ENCODE peak calls at places on chromosomes 13 and 19, in five cellular contexts. U is mucosa of descending colon, Y is mesothelial cell of epicardium, V is SK-N-SH, A is fibroblast of pulmonary artery. R is an unnamed sample.

GRCh38 chr13:45341799-45342584 is 1.0 kb upstream of the TPT1 start:
- DNase-seq in U (peak), Y (no peak), V (peak), A (peak), R (no peak)

GRCh38 chr13:103161476-103161875 is 95.3 kb upstream of the SLC10A2 start:
- DNase-seq in U (no peak), Y (no peak), V (no peak), A (no peak), R (no peak)

GRCh38 chr13:108974686-108975085 is 345.3 kb downstream of the MYO16 start:
- DNase-seq in U (no peak), Y (no peak), V (no peak), A (no peak), R (no peak)

GRCh38 chr19:18390075-18390909 is 4.3 kb downstream of the GDF15 start:
- DNase-seq in U (no peak), Y (no peak), V (no peak), A (peak), R (no peak)

GRCh38 chr13:72537782-72538181 is 189.6 kb downstream of the MZT1 start:
- DNase-seq in U (no peak), Y (no peak), V (no peak), A (no peak), R (no peak)

GRCh38 chr19:16458391-16459128 is 13.2 kb downstream of the EPS15L1 start:
- DNase-seq in U (no peak), Y (no peak), V (no peak), A (no peak), R (no peak)

GRCh38 chr13:44764334-44764733 is 188.2 kb upstream of the TSC22D1 start:
- DNase-seq in U (peak), Y (no peak), V (no peak), A (no peak), R (no peak)

GRCh38 chr13:110471156-110471832 is 90.2 kb downstream of the RAB20 start:
- DNase-seq in U (peak), Y (no peak), V (peak), A (no peak), R (peak)

GRCh38 chr13:95644611-95645052 is at the start of gene DZIP1:
- DNase-seq in U (peak), Y (peak), V (peak), A (peak), R (peak)

GRCh38 chr13:78662467-78662866 is 3.5 kb upstream of the OBI1 start:
- DNase-seq in U (no peak), Y (no peak), V (no peak), A (no peak), R (peak)

GRCh38 chr13:37748913-37749312 is 120.7 kb downstream of the TRPC4 start:
- DNase-seq in U (no peak), Y (no peak), V (no peak), A (no peak), R (no peak)

GRCh38 chr19:16376241-16376640 is 51.6 kb downstream of the KLF2 start:
- DNase-seq in U (no peak), Y (no peak), V (no peak), A (no peak), R (no peak)

GRCh38 chr13:60032836-60033235 is 130.9 kb downstream of the DIAPH3 start:
- DNase-seq in U (no peak), Y (no peak), V (no peak), A (no peak), R (no peak)

GRCh38 chr13:114107686-114108081 is 24.7 kb downstream of the RASA3 start:
- DNase-seq in U (peak), Y (no peak), V (peak), A (peak), R (no peak)

GRCh38 chr13:110714798-110715394 is 1.4 kb downstream of the ING1 start:
- DNase-seq in U (peak), Y (peak), V (no peak), A (peak), R (no peak)

GRCh38 chr13:49093376-49093775 is 117.7 kb downstream of the FNDC3A start:
- DNase-seq in U (no peak), Y (no peak), V (no peak), A (no peak), R (no peak)

GRCh38 chr13:45295536-45295935 is 45.4 kb downstream of the TPT1 start:
- DNase-seq in U (no peak), Y (no peak), V (no peak), A (no peak), R (no peak)

GRCh38 chr13:99270503-99270902 is 12.3 kb upstream of the GPR18 start:
- DNase-seq in U (no peak), Y (no peak), V (no peak), A (no peak), R (no peak)

GRCh38 chr13:43153436-43154082 is 130.2 kb downstream of the DNAJC15 start:
- DNase-seq in U (no peak), Y (no peak), V (no peak), A (peak), R (no peak)

GRCh38 chr13:48412881-48413351 is at the start of gene LPAR6:
- DNase-seq in U (peak), Y (no peak), V (no peak), A (peak), R (no peak)

GRCh38 chr13:70080030-70080429 is 27.6 kb upstream of the ATXN8OS start:
- DNase-seq in U (no peak), Y (no peak), V (peak), A (no peak), R (no peak)

GRCh38 chr19:1089126-1089771 is 5.9 kb downstream of the POLR2E start:
- DNase-seq in U (no peak), Y (no peak), V (no peak), A (no peak), R (no peak)

GRCh38 chr19:15971217-15971616 is 22.4 kb downstream of the OR10H4 start:
- DNase-seq in U (no peak), Y (no peak), V (no peak), A (no peak), R (no peak)

GRCh38 chr13:80382576-80382975 is 41.6 kb upstream of the SPRY2 start:
- DNase-seq in U (no peak), Y (no peak), V (no peak), A (no peak), R (no peak)

GRCh38 chr19:44875666-44876418 is 15.2 kb upstream of the TOMM40 start:
- DNase-seq in U (peak), Y (no peak), V (no peak), A (peak), R (no peak)

GRCh38 chr19:54137913-54138776 is 583 bp downstream of the CNOT3 start:
- DNase-seq in U (no peak), Y (no peak), V (peak), A (no peak), R (peak)

GRCh38 chr19:17079710-17080440 is 4.3 kb downstream of the MYO9B start:
- DNase-seq in U (peak), Y (no peak), V (peak), A (peak), R (peak)

GRCh38 chr19:5933391-5933998 is 19.4 kb downstream of the CAPS start:
- DNase-seq in U (no peak), Y (no peak), V (no peak), A (no peak), R (no peak)

GRCh38 chr13:31996611-31997010 is 35.0 kb upstream of the FRY start:
- DNase-seq in U (no peak), Y (no peak), V (no peak), A (no peak), R (no peak)
- TF ChIP-seq CTCF in U (no peak), Y (no peak), V (no peak), A (no peak), R (no peak)

DNA sequence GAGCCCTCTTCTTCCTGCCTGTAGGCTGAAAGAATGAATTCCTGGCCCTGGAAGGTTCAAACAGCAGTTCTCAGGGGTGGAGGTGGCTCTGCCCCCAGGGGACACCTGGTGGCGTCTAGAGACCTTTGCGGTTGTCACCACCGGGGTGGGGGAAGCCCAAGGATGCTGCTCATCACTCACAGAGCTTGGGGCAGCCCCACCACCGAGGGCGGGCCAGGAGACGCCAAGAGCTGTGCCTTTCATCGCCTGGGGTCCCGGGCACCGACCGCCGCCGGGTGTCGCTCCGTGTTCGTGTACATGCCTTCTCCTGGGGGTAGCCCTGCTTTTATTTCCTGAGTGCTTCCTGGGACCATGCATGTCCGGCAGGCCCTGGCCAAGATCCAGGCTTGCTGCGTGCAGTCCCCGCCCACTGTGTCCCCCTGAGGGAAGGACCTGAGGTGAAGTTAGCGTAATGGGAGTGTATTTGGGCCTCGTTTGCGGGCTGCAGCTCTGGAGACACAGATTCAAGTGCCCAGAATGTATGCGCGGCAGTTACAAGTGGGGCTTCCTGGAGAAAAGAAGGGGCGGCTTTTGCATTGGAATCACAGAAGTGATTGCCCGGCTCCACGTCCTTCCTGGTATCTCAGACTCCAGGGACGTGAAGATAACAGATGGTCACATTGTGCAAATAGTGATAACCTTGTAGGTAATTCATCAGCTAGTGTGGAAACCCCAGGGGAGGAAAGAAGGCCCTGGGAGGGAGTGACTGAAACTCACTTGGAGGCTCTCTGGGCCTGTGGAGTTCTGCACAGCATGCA is 7.8 kb downstream of the DOT1L start:
- DNase-seq in U (no peak), Y (no peak), V (peak), A (peak), R (peak)
- TF ChIP-seq CTCF in U (no peak), Y (no peak), V (no peak), A (no peak), R (peak)

DNA sequence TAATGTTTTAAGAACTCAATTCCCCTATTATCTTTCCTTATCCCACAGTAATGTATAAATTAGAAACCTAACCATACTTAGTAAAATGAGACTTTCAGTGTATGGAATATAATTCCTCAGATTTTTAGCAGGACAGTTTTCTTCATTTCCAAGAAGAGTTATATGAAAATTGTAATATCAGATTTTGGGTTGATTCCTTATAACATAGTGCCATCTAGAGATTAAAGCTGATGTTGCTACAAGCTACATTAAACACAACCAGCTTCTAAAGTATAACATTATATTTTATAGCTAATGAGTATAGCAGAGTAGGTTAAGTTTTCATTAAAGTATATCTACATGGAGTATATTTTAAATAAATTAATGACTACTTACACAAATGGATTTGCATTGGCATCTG is 99.7 kb upstream of the MIR17HG start:
- DNase-seq in U (no peak), Y (no peak), V (peak), A (peak), R (no peak)
- TF ChIP-seq CTCF in U (no peak), Y (no peak), V (peak), A (peak), R (peak)

DNA sequence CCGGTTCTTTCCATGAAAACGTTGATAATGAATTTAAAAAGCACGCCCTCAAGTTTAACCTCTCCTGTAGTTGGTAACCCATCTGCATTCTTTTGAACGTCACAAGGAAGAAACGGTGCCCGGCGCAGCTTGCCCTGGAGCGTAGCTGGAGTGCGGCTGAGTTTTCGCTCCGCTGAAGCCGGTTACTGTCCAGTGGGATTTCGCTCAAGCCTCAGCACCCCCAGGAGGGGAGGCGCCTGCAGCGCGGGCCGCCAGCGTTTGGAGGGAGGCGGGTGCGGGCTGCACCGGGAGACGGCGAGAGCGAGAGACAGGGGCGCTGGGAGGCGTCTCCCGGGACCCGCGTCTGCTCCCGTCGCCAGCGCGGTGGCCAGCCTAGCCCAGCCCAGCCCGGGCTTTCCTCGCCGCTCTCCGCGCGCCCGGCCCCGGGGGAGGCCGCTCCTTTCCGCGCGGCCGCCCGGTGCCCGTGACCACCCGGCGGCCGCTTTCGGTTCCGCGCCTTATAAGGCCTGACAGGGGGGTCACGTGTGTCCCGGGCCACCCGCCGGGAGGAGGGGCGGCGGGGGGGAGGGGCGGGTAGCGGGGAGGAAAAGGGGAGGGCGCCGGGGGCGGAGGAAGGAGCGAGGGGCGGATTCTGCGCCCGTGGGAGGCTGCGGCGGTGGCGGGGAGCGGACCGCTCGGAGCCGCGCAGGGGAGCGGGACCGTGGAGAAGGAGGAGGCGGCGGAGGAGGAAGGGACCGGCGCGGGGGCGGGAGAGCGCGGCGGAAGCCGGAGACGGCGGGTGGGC is 8.3 kb upstream of the DGKH start:
- DNase-seq in U (peak), Y (peak), V (peak), A (peak), R (peak)
- TF ChIP-seq CTCF in U (no peak), Y (no peak), V (no peak), A (no peak), R (no peak)

GRCh38 chr19:58387338-58388174 is 487 bp downstream of the RPS5 start:
- DNase-seq in U (no peak), Y (no peak), V (peak), A (no peak), R (no peak)
- TF ChIP-seq CTCF in U (no peak), Y (no peak), V (peak), A (no peak), R (peak)

GRCh38 chr19:23071087-23071511 is 45.7 kb upstream of the ZNF730 start:
- DNase-seq in U (no peak), Y (no peak), V (peak), A (peak), R (peak)

GRCh38 chr19:23075031-23075733 is 41.6 kb upstream of the ZNF730 start:
- DNase-seq in U (peak), Y (peak), V (peak), A (peak), R (peak)

GRCh38 chr19:23065306-23065705 is 51.5 kb upstream of the ZNF730 start:
- DNase-seq in U (no peak), Y (no peak), V (no peak), A (no peak), R (no peak)

DNA sequence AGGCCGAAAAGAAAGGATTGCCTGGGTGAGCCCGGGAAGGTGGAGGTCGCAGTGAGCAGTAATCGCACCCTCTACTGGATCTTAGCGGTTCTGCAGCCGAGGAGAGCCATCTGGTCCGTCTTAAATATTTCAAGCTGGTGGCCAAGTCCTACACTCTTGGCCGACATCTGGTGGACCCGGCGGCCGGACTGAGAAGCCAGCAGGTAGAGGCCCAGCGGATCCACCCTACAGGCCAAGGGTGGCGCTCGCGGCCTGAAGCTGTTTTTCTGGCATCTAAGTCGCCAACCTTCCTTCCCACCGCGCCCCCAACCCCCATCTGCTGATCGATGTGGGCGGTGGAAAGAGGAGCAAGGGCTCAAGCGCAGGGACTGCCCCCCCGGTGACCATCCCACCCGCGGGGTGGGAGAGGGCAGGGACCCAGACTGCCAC is 46.5 kb upstream of the ZNF730 start:
- DNase-seq in U (peak), Y (no peak), V (peak), A (peak), R (peak)
- TF ChIP-seq CTCF in U (no peak), Y (no peak), V (peak), A (peak), R (no peak)

GRCh38 chr13:23470706-23471610 is 37.5 kb upstream of the SACS start:
- DNase-seq in U (no peak), Y (no peak), V (no peak), A (no peak), R (no peak)
- TF ChIP-seq CTCF in U (no peak), Y (no peak), V (no peak), A (no peak), R (no peak)

DNA sequence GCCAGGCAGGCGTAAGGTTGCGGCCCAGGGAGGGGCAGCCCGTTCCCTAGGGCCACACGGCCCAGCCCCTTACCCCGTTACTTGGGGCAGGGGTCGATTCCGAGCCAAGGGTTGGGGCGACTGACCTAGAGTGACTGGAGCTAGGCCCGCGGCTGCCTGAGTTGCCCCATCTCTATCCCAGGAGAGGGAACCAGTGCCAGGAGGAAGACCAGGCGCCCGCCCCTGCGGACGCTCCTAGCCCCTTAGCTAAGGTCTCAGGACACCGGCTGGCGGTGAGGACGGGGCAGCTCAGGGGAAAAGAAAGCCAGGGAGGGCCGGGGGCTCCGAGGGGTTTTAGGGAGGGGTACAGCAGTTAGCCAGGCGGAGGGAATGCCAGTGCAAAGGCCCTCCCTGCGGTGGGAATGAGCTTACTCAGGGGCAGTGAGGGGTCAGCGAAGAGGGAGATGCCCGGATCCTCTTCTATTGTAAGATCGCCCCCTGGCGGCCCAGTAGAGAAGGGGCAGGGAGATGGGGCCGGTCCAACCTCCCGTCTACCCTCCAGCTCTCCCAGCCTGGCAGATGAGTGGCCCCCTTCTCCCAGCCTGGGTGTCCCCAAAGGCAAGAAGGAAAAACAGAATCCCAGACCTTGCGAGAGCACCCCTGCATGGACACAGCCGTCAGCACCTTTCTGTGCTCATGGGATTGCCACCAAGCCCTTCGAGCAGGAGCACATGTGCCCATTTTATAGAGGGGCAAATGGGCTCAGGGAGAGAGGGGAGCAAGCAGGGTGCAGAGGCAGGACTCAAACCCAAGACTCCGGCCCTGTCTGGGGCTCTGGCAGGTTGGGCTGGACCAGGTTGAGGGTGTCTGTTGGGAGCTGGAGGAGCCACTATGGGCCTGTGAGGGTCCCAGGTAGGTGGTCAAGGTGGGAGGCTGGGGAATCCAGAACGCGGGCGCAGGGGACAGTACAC is 16.3 kb downstream of the CILP2 start:
- DNase-seq in U (peak), Y (no peak), V (peak), A (peak), R (peak)
- TF ChIP-seq CTCF in U (peak), Y (peak), V (peak), A (peak), R (peak)